ENCODE peak calls at places on chromosomes 16 and 17, in four cellular contexts. One of them, this sample, is unnamed.

GRCh38 chr16:27241658-27242057 is 26.9 kb downstream of the NSMCE1 start:
- DNase-seq in mesothelial cell of epicardium: no peak
- DNase-seq in GM23338: no peak
- DNase-seq in heart right ventricle: no peak
- DNase-seq in this sample: no peak

GRCh38 chr16:27547134-27547533 is 2.6 kb downstream of the GTF3C1 start:
- DNase-seq in mesothelial cell of epicardium: no peak
- DNase-seq in heart right ventricle: no peak
- DNase-seq in GM23338: no peak
- DNase-seq in this sample: peak; percentile 42

GRCh38 chr17:40558651-40559015 is 6.6 kb downstream of the CCR7 start:
- DNase-seq in GM23338: no peak
- DNase-seq in mesothelial cell of epicardium: peak; percentile 35
- DNase-seq in heart right ventricle: no peak
- DNase-seq in this sample: no peak

GRCh38 chr16:48330847-48331204 is 54.4 kb downstream of the SIAH1 start:
- DNase-seq in heart right ventricle: no peak
- DNase-seq in GM23338: no peak
- DNase-seq in mesothelial cell of epicardium: no peak
- DNase-seq in this sample: no peak

GRCh38 chr17:19275457-19276082 is 38.4 kb downstream of the EPN2 start:
- DNase-seq in mesothelial cell of epicardium: no peak
- DNase-seq in heart right ventricle: no peak
- DNase-seq in GM23338: no peak
- DNase-seq in this sample: no peak

GRCh38 chr16:50265260-50265659 is 1.1 kb upstream of the ADCY7 start:
- DNase-seq in GM23338: no peak
- DNase-seq in heart right ventricle: no peak
- DNase-seq in mesothelial cell of epicardium: no peak
- DNase-seq in this sample: no peak

GRCh38 chr16:2468725-2469398 is 2.2 kb upstream of the NTN3 start:
- DNase-seq in mesothelial cell of epicardium: no peak
- DNase-seq in GM23338: peak; percentile 42
- DNase-seq in heart right ventricle: no peak
- DNase-seq in this sample: peak; percentile 84

GRCh38 chr17:16001498-16001897 is 1.9 kb downstream of the TTC19 start:
- DNase-seq in mesothelial cell of epicardium: no peak
- DNase-seq in heart right ventricle: no peak
- DNase-seq in GM23338: no peak
- DNase-seq in this sample: no peak

GRCh38 chr17:40646791-40647548 is 648 bp downstream of the SMARCE1 start:
- DNase-seq in mesothelial cell of epicardium: no peak
- DNase-seq in heart right ventricle: no peak
- DNase-seq in GM23338: peak; percentile 49
- DNase-seq in this sample: no peak

GRCh38 chr17:47744168-47745036 is 11.4 kb downstream of the TBX21 start:
- DNase-seq in GM23338: no peak
- DNase-seq in heart right ventricle: no peak
- DNase-seq in mesothelial cell of epicardium: no peak
- DNase-seq in this sample: peak; percentile 21

GRCh38 chr16:22077700-22078313 is 14.5 kb upstream of the VWA3A start:
- DNase-seq in heart right ventricle: peak; percentile 67
- DNase-seq in GM23338: peak; percentile 87
- DNase-seq in mesothelial cell of epicardium: peak; percentile 80
- DNase-seq in this sample: peak; percentile 65

DNA sequence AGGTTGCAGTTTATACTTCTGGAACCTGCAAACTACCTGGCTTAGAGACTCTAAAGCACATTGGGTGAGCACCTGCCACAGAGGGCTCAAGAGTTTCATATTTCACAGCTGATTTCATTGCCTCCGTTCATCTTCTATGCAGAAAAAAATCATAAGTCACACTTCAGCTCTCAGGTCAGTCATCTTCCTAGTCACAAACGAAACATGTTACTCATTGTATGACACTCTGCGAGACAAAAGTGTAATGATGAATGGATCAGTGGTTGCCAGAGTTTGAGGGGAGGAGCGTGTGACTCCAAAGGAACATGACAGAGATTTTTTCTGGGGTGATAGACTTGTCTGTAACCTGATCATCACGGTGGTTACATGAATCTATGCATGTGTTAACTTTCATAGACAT is 195.3 kb upstream of the CNTNAP4 start:
- DNase-seq in GM23338: no peak
- DNase-seq in heart right ventricle: no peak
- DNase-seq in mesothelial cell of epicardium: no peak
- DNase-seq in this sample: no peak
- TF ChIP-seq CTCF in GM23338: no peak
- TF ChIP-seq CTCF in heart right ventricle: no peak
- TF ChIP-seq CTCF in mesothelial cell of epicardium: no peak
- TF ChIP-seq CTCF in this sample: no peak

DNA sequence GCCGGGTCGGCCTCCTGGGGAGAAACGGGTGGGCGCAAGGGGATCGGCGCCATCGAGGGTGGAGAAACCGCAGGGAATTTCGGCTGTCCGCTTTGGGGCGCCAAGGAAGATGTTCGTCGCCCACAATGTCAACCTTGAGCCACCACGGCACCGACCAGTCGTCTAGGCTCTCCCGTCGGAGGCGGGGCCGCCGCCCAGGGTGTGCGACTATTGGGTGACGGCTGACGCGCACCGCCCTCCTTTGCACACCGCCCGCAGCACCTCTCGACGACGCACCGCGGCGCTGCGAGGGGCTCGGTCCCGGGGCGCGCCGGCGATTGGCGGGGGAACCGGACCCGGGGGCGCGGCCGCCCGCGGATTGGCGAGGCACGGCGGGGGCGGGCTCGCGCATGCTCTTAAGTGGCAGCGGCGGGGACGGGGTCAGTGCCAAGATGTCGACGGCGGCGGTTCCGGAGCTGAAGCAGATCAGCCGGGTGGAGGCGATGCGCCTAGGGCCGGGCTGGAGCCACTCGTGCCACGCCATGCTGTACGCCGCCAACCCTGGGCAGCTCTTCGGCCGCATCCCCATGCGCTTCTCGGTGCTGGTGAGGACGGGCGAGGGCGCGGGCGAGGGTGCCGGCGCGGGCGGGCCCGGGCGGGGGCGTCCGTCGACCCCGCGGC is at the start of gene NUDT16L1:
- DNase-seq in mesothelial cell of epicardium: peak; percentile 97
- DNase-seq in GM23338: peak; percentile 98
- DNase-seq in heart right ventricle: peak; percentile 96
- DNase-seq in this sample: peak; percentile 99
- TF ChIP-seq CTCF in mesothelial cell of epicardium: no peak
- TF ChIP-seq CTCF in GM23338: no peak
- TF ChIP-seq CTCF in heart right ventricle: peak; percentile 44
- TF ChIP-seq CTCF in this sample: peak; percentile 29

GRCh38 chr17:61575352-61575975 is 15.6 kb downstream of the NACA2 start:
- DNase-seq in GM23338: no peak
- DNase-seq in heart right ventricle: no peak
- DNase-seq in mesothelial cell of epicardium: no peak
- DNase-seq in this sample: no peak

GRCh38 chr17:61575983-61576382 is 15.0 kb downstream of the NACA2 start:
- DNase-seq in mesothelial cell of epicardium: no peak
- DNase-seq in heart right ventricle: no peak
- DNase-seq in GM23338: no peak
- DNase-seq in this sample: no peak

GRCh38 chr17:61571624-61572023 is 19.4 kb downstream of the NACA2 start:
- DNase-seq in heart right ventricle: no peak
- DNase-seq in GM23338: no peak
- DNase-seq in mesothelial cell of epicardium: no peak
- DNase-seq in this sample: no peak

GRCh38 chr17:61578645-61579044 is 12.4 kb downstream of the NACA2 start:
- DNase-seq in GM23338: no peak
- DNase-seq in heart right ventricle: no peak
- DNase-seq in mesothelial cell of epicardium: no peak
- DNase-seq in this sample: no peak

DNA sequence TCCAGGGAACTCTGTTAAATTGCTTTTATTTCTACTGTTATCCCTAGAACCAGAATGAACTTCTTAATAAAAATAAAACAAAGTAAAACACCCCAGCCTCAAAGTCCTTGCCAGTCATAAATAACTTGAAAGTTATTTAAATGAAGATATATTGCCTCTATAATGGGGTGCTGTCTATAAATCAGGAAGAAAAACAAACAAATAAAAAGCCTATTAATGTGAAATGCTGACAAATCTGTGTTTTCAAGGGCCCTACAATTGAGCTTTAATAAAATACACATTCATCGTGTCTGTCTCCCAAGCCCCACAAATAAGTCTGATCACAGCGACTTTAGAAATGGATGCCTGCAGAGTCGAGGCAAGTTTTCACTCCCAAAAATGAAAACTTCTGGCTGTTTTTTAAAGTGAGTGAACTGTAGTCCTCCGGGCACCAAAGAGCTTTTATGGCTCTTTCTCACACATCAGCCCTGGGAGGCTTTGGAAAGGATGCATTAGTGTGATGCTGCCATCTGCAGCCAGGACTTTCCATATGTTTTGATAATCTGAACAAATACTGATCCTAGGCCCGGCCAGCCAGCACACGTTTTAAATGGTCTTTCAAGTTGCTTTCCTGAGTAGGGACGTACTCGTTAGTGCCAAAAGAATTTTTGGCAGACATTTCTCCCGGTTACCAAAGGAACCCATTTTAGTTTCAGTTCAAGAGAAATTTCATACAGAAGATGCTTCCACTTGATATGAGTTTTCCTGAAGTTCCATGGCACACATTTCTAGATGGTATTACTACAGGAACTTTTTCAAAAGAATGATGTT is 16.3 kb downstream of the NACA2 start:
- DNase-seq in heart right ventricle: no peak
- DNase-seq in GM23338: peak; percentile 65
- DNase-seq in mesothelial cell of epicardium: peak; percentile 52
- DNase-seq in this sample: no peak
- TF ChIP-seq CTCF in heart right ventricle: no peak
- TF ChIP-seq CTCF in GM23338: peak; percentile 65
- TF ChIP-seq CTCF in mesothelial cell of epicardium: no peak
- TF ChIP-seq CTCF in this sample: no peak

GRCh38 chr16:89491238-89491869 is 993 bp upstream of the ANKRD11 start:
- DNase-seq in mesothelial cell of epicardium: no peak
- DNase-seq in heart right ventricle: no peak
- DNase-seq in GM23338: peak; percentile 76
- DNase-seq in this sample: peak; percentile 30

GRCh38 chr16:89491974-89492687 is 1.8 kb upstream of the ANKRD11 start:
- DNase-seq in GM23338: no peak
- DNase-seq in mesothelial cell of epicardium: no peak
- DNase-seq in heart right ventricle: no peak
- DNase-seq in this sample: no peak

GRCh38 chr16:89490386-89491237 is at the start of gene ANKRD11:
- DNase-seq in mesothelial cell of epicardium: peak; percentile 97
- DNase-seq in GM23338: peak; percentile 100
- DNase-seq in heart right ventricle: peak; percentile 99
- DNase-seq in this sample: peak; percentile 100

GRCh38 chr16:89489731-89490385 is 503 bp downstream of the ANKRD11 start:
- DNase-seq in mesothelial cell of epicardium: peak; percentile 44
- DNase-seq in GM23338: no peak
- DNase-seq in heart right ventricle: no peak
- DNase-seq in this sample: peak; percentile 18

DNA sequence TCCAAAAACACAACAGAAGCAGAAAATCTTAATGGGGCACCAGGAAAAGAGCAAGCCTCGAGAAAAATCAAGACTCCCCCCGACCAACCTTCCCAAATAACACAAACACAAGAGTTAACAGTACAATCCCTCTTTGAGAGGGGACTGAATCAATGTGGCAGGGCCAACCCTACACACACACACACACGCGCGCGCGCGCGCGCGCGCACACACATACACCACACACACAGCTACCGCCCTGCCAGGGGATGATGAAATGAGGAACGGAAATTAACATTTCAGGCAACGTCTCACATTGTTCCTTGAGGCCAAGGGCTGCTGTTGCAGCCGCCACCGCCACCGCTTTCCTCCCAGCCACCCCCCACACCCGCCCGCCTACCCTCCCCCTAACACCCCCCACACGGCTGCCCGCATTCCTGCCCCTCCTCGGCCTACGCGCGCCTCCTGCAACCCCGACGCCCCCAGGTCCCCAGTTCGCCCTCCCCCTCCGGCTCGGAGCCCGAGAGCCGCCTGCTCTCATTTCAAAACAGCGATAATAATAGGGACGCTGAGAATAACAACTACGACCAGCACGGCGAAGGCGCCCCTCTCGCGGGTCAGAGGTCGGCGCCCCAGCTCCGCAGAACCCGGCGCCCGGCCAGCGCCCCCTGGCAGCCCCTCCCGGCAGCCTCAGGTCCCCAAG is 1.2 kb downstream of the ANKRD11 start:
- DNase-seq in mesothelial cell of epicardium: peak; percentile 68
- DNase-seq in heart right ventricle: peak; percentile 89
- DNase-seq in GM23338: peak; percentile 94
- DNase-seq in this sample: peak; percentile 79
- TF ChIP-seq CTCF in mesothelial cell of epicardium: no peak
- TF ChIP-seq CTCF in heart right ventricle: peak; percentile 9
- TF ChIP-seq CTCF in GM23338: peak; percentile 41
- TF ChIP-seq CTCF in this sample: peak; percentile 3

GRCh38 chr17:63337579-63337978 is 108.5 kb downstream of the CYB561 start:
- DNase-seq in GM23338: no peak
- DNase-seq in mesothelial cell of epicardium: no peak
- DNase-seq in heart right ventricle: no peak
- DNase-seq in this sample: no peak
- TF ChIP-seq CTCF in GM23338: no peak
- TF ChIP-seq CTCF in mesothelial cell of epicardium: no peak
- TF ChIP-seq CTCF in heart right ventricle: no peak
- TF ChIP-seq CTCF in this sample: no peak

This sample was measured in GM13976.